ENCODE peak calls at places on chromosome 17, in six cellular contexts. One of them, this sample, is unnamed.

GRCh38 chr17:70829876-70830275 is 660.5 kb downstream of the KCNJ2 start:
- DNase-seq in coronary artery: no peak
- DNase-seq in NCI-H524: no peak
- DNase-seq in aorta: no peak
- DNase-seq in RCC 7860: peak
- DNase-seq in activated CD8-positive, alpha-beta T cell treated with anti-CD3 and anti-CD28 coated beads, Interleukin-2, amount 10 ng/mL, durations not matched to agents 7 days and 5 days: no peak
- DNase-seq in this sample: no peak

GRCh38 chr17:7589204-7589868 is 558 bp downstream of the SOX15 start:
- DNase-seq in aorta: peak
- DNase-seq in RCC 7860: no peak
- DNase-seq in activated CD8-positive, alpha-beta T cell treated with anti-CD3 and anti-CD28 coated beads, Interleukin-2, amount 10 ng/mL, durations not matched to agents 7 days and 5 days: peak
- DNase-seq in NCI-H524: no peak
- DNase-seq in coronary artery: peak
- DNase-seq in this sample: peak

GRCh38 chr17:19714542-19715411 is 1.6 kb downstream of the SLC47A2 start:
- DNase-seq in NCI-H524: no peak
- DNase-seq in aorta: no peak
- DNase-seq in activated CD8-positive, alpha-beta T cell treated with anti-CD3 and anti-CD28 coated beads, Interleukin-2, amount 10 ng/mL, durations not matched to agents 7 days and 5 days: no peak
- DNase-seq in RCC 7860: no peak
- DNase-seq in coronary artery: peak
- DNase-seq in this sample: peak

GRCh38 chr17:66509913-66510312 is 207.5 kb downstream of the PRKCA start:
- DNase-seq in activated CD8-positive, alpha-beta T cell treated with anti-CD3 and anti-CD28 coated beads, Interleukin-2, amount 10 ng/mL, durations not matched to agents 7 days and 5 days: no peak
- DNase-seq in NCI-H524: no peak
- DNase-seq in aorta: no peak
- DNase-seq in coronary artery: no peak
- DNase-seq in RCC 7860: no peak
- DNase-seq in this sample: no peak

GRCh38 chr17:6953689-6954088 is 42.2 kb upstream of the ALOX12 start:
- DNase-seq in activated CD8-positive, alpha-beta T cell treated with anti-CD3 and anti-CD28 coated beads, Interleukin-2, amount 10 ng/mL, durations not matched to agents 7 days and 5 days: no peak
- DNase-seq in coronary artery: no peak
- DNase-seq in NCI-H524: no peak
- DNase-seq in aorta: no peak
- DNase-seq in RCC 7860: no peak
- DNase-seq in this sample: no peak

GRCh38 chr17:18258356-18259038 is at the start of gene FLII:
- DNase-seq in NCI-H524: no peak
- DNase-seq in activated CD8-positive, alpha-beta T cell treated with anti-CD3 and anti-CD28 coated beads, Interleukin-2, amount 10 ng/mL, durations not matched to agents 7 days and 5 days: peak
- DNase-seq in aorta: peak
- DNase-seq in coronary artery: no peak
- DNase-seq in RCC 7860: peak
- DNase-seq in this sample: no peak

GRCh38 chr17:6502142-6502541 is 54.2 kb downstream of the PITPNM3 start:
- DNase-seq in aorta: no peak
- DNase-seq in coronary artery: no peak
- DNase-seq in NCI-H524: no peak
- DNase-seq in RCC 7860: no peak
- DNase-seq in activated CD8-positive, alpha-beta T cell treated with anti-CD3 and anti-CD28 coated beads, Interleukin-2, amount 10 ng/mL, durations not matched to agents 7 days and 5 days: no peak
- DNase-seq in this sample: peak

GRCh38 chr17:78368348-78368747 is 8.5 kb upstream of the SOCS3 start:
- DNase-seq in coronary artery: no peak
- DNase-seq in activated CD8-positive, alpha-beta T cell treated with anti-CD3 and anti-CD28 coated beads, Interleukin-2, amount 10 ng/mL, durations not matched to agents 7 days and 5 days: no peak
- DNase-seq in NCI-H524: no peak
- DNase-seq in RCC 7860: no peak
- DNase-seq in aorta: no peak
- DNase-seq in this sample: no peak

This sample was measured in mesenteric fat pad.